ENCODE peak calls at places on chromosomes 13 and 19, in six cellular contexts. V, N, L, G, R and C are unnamed samples.

GRCh38 chr19:18765224-18765623 is 25.9 kb downstream of the COMP start:
- DNase-seq in V (no peak), N (no peak), L (no peak), G (no peak), R (no peak), C (no peak)

GRCh38 chr13:74774252-74774651 is 640.0 kb upstream of the KLF12 start:
- DNase-seq in V (no peak), N (no peak), L (no peak), G (peak; percentile 69), R (no peak), C (no peak)

GRCh38 chr19:1725100-1726064 is 27.9 kb upstream of the ONECUT3 start:
- DNase-seq in V (peak; percentile 61), N (no peak), L (peak; percentile 73), G (peak; percentile 43), R (no peak), C (peak; percentile 100)

GRCh38 chr19:48780684-48781391 is 25.5 kb downstream of the FGF21 start:
- DNase-seq in V (no peak), N (no peak), L (no peak), G (no peak), R (no peak), C (peak; percentile 34)

GRCh38 chr19:50252111-50252886 is 48.9 kb downstream of the MYH14 start:
- DNase-seq in V (peak; percentile 52), N (no peak), L (peak; percentile 19), G (no peak), R (peak; percentile 6), C (peak; percentile 69)

GRCh38 chr19:50778906-50779430 is 8.7 kb downstream of the GPR32 start:
- DNase-seq in V (no peak), N (no peak), L (no peak), G (no peak), R (no peak), C (no peak)

GRCh38 chr19:23415561-23416191 is 20.4 kb upstream of the ZNF91 start:
- DNase-seq in V (peak; percentile 14), N (no peak), L (no peak), G (no peak), R (no peak), C (no peak)

GRCh38 chr19:45100797-45101196 is 7.8 kb downstream of the PPP1R37 start:
- DNase-seq in V (no peak), N (no peak), L (no peak), G (no peak), R (no peak), C (no peak)

GRCh38 chr19:35027851-35028599 is 2.2 kb upstream of the SCN1B start:
- DNase-seq in V (no peak), N (no peak), L (no peak), G (peak; percentile 68), R (no peak), C (no peak)

GRCh38 chr13:46542833-46543232 is 10.1 kb upstream of the LRCH1 start:
- DNase-seq in V (no peak), N (no peak), L (no peak), G (no peak), R (no peak), C (no peak)

GRCh38 chr19:31235806-31236205 is 113.4 kb downstream of the TSHZ3 start:
- DNase-seq in V (no peak), N (no peak), L (no peak), G (no peak), R (no peak), C (no peak)

GRCh38 chr13:32267836-32268439 is 47.2 kb downstream of the ZAR1L start:
- DNase-seq in V (peak; percentile 54), N (peak; percentile 39), L (no peak), G (no peak), R (peak; percentile 14), C (no peak)

GRCh38 chr13:111594606-111595005 is 274.2 kb downstream of the TEX29 start:
- DNase-seq in V (no peak), N (no peak), L (no peak), G (no peak), R (no peak), C (no peak)

GRCh38 chr13:34654682-34655081 is 287.4 kb upstream of the NBEA start:
- DNase-seq in V (no peak), N (no peak), L (no peak), G (no peak), R (no peak), C (no peak)

GRCh38 chr19:1016647-1017114 is 4.2 kb downstream of the TMEM259 start:
- DNase-seq in V (no peak), N (no peak), L (no peak), G (peak; percentile 49), R (no peak), C (no peak)

GRCh38 chr19:38252935-38253691 is 3.1 kb downstream of the PPP1R14A start:
- DNase-seq in V (no peak), N (no peak), L (peak; percentile 93), G (no peak), R (no peak), C (peak; percentile 9)

GRCh38 chr19:1254081-1254527 is 5.7 kb downstream of the MIDN start:
- DNase-seq in V (no peak), N (no peak), L (peak; percentile 70), G (peak; percentile 61), R (no peak), C (no peak)

GRCh38 chr13:75432045-75432444 is 49.9 kb downstream of the TBC1D4 start:
- DNase-seq in V (no peak), N (no peak), L (no peak), G (peak; percentile 41), R (no peak), C (no peak)

GRCh38 chr13:32314968-32315254 is 252 bp downstream of the ZAR1L start:
- DNase-seq in V (peak; percentile 65), N (peak; percentile 49), L (peak; percentile 48), G (peak; percentile 21), R (peak; percentile 54), C (peak; percentile 29)

GRCh38 chr19:22612316-22612715 is 21.8 kb upstream of the ZNF492 start:
- DNase-seq in V (no peak), N (no peak), L (no peak), G (no peak), R (no peak), C (no peak)

GRCh38 chr13:113089693-113090414 is 15.7 kb upstream of the F7 start:
- DNase-seq in V (no peak), N (no peak), L (no peak), G (no peak), R (no peak), C (no peak)

GRCh38 chr13:90562388-90562787 is 785.1 kb upstream of the MIR17HG start:
- DNase-seq in V (no peak), N (no peak), L (no peak), G (no peak), R (no peak), C (no peak)

GRCh38 chr13:32515246-32515645 is 23.3 kb downstream of the N4BP2L2 start:
- DNase-seq in V (no peak), N (no peak), L (no peak), G (peak; percentile 52), R (no peak), C (no peak)

GRCh38 chr19:15652559-15653278 is 12.0 kb downstream of the CYP4F3 start:
- DNase-seq in V (no peak), N (no peak), L (no peak), G (no peak), R (no peak), C (no peak)

GRCh38 chr19:12641456-12641855 is 25.1 kb downstream of the MAN2B1 start:
- DNase-seq in V (no peak), N (no peak), L (no peak), G (no peak), R (no peak), C (no peak)

GRCh38 chr19:38663156-38663651 is 15.8 kb downstream of the ACTN4 start:
- DNase-seq in V (no peak), N (no peak), L (no peak), G (no peak), R (no peak), C (no peak)